ENCODE peak calls at places on chromosomes 7 and 10, in nine cellular contexts. One of them, this sample, is unnamed.

GRCh38 chr7:22920664-22921063 is 93.3 kb downstream of the HYCC1 start:
- DNase-seq in bronchial epithelial cell: peak
- DNase-seq in tibial artery: no peak
- DNase-seq in IMR-90: no peak
- DNase-seq in fibroblast of lung: peak
- DNase-seq in RWPE2: no peak
- DNase-seq in cardiac fibroblast: peak
- DNase-seq in foreskin fibroblast: peak
- DNase-seq in body of pancreas: no peak
- DNase-seq in this sample: peak

GRCh38 chr7:46386428-46387399 is 465.6 kb upstream of the IGFBP3 start:
- DNase-seq in bronchial epithelial cell: no peak
- DNase-seq in tibial artery: no peak
- DNase-seq in IMR-90: peak
- DNase-seq in fibroblast of lung: peak
- DNase-seq in RWPE2: no peak
- DNase-seq in cardiac fibroblast: peak
- DNase-seq in foreskin fibroblast: peak
- DNase-seq in body of pancreas: no peak
- DNase-seq in this sample: no peak

GRCh38 chr7:147510913-147511312 is 1079.7 kb upstream of the C7orf33 start:
- DNase-seq in bronchial epithelial cell: peak
- DNase-seq in tibial artery: no peak
- DNase-seq in IMR-90: peak
- DNase-seq in fibroblast of lung: peak
- DNase-seq in RWPE2: no peak
- DNase-seq in cardiac fibroblast: peak
- DNase-seq in foreskin fibroblast: peak
- DNase-seq in body of pancreas: no peak
- DNase-seq in this sample: peak

GRCh38 chr10:58994226-58995057 is 182.0 kb upstream of the PHYHIPL start:
- DNase-seq in bronchial epithelial cell: peak
- DNase-seq in tibial artery: no peak
- DNase-seq in IMR-90: no peak
- DNase-seq in fibroblast of lung: peak
- DNase-seq in RWPE2: no peak
- DNase-seq in cardiac fibroblast: peak
- DNase-seq in foreskin fibroblast: peak
- DNase-seq in body of pancreas: no peak
- DNase-seq in this sample: no peak

GRCh38 chr7:28358423-28358868 is 53.9 kb upstream of the CREB5 start:
- DNase-seq in bronchial epithelial cell: peak
- DNase-seq in tibial artery: no peak
- DNase-seq in IMR-90: peak
- DNase-seq in fibroblast of lung: peak
- DNase-seq in RWPE2: no peak
- DNase-seq in cardiac fibroblast: peak
- DNase-seq in foreskin fibroblast: peak
- DNase-seq in body of pancreas: no peak
- DNase-seq in this sample: peak

GRCh38 chr10:91210435-91210834 is 10.0 kb upstream of the PCGF5 start:
- DNase-seq in bronchial epithelial cell: no peak
- DNase-seq in tibial artery: no peak
- DNase-seq in IMR-90: no peak
- DNase-seq in fibroblast of lung: no peak
- DNase-seq in RWPE2: no peak
- DNase-seq in cardiac fibroblast: no peak
- DNase-seq in foreskin fibroblast: no peak
- DNase-seq in body of pancreas: peak
- DNase-seq in this sample: no peak

GRCh38 chr10:89283988-89284475 is 17.8 kb upstream of the IFIT2 start:
- DNase-seq in bronchial epithelial cell: peak
- DNase-seq in tibial artery: peak
- DNase-seq in IMR-90: peak
- DNase-seq in fibroblast of lung: peak
- DNase-seq in RWPE2: no peak
- DNase-seq in cardiac fibroblast: peak
- DNase-seq in foreskin fibroblast: peak
- DNase-seq in body of pancreas: peak
- DNase-seq in this sample: peak

GRCh38 chr10:62244785-62245595 is 23.7 kb downstream of the RTKN2 start:
- DNase-seq in bronchial epithelial cell: peak
- DNase-seq in tibial artery: no peak
- DNase-seq in IMR-90: peak
- DNase-seq in fibroblast of lung: peak
- DNase-seq in RWPE2: no peak
- DNase-seq in cardiac fibroblast: peak
- DNase-seq in foreskin fibroblast: peak
- DNase-seq in body of pancreas: peak
- DNase-seq in this sample: peak

GRCh38 chr10:118394557-118395194 is 52.6 kb upstream of the FAM204A start:
- DNase-seq in bronchial epithelial cell: no peak
- DNase-seq in tibial artery: no peak
- DNase-seq in IMR-90: no peak
- DNase-seq in fibroblast of lung: no peak
- DNase-seq in RWPE2: no peak
- DNase-seq in cardiac fibroblast: no peak
- DNase-seq in foreskin fibroblast: peak
- DNase-seq in body of pancreas: no peak
- DNase-seq in this sample: no peak

GRCh38 chr10:3817002-3817401 is 32.0 kb upstream of the KLF6 start:
- DNase-seq in bronchial epithelial cell: no peak
- DNase-seq in tibial artery: no peak
- DNase-seq in IMR-90: no peak
- DNase-seq in fibroblast of lung: no peak
- DNase-seq in RWPE2: no peak
- DNase-seq in cardiac fibroblast: no peak
- DNase-seq in foreskin fibroblast: no peak
- DNase-seq in body of pancreas: no peak
- DNase-seq in this sample: no peak

GRCh38 chr7:103685646-103686418 is 239.8 kb upstream of the SLC26A5 start:
- DNase-seq in bronchial epithelial cell: no peak
- DNase-seq in tibial artery: no peak
- DNase-seq in IMR-90: no peak
- DNase-seq in fibroblast of lung: no peak
- DNase-seq in RWPE2: no peak
- DNase-seq in cardiac fibroblast: no peak
- DNase-seq in foreskin fibroblast: no peak
- DNase-seq in body of pancreas: no peak
- DNase-seq in this sample: no peak

GRCh38 chr10:26697922-26698608 is 564 bp downstream of the PDSS1 start:
- DNase-seq in bronchial epithelial cell: no peak
- DNase-seq in tibial artery: no peak
- DNase-seq in IMR-90: no peak
- DNase-seq in fibroblast of lung: peak
- DNase-seq in RWPE2: no peak
- DNase-seq in cardiac fibroblast: peak
- DNase-seq in foreskin fibroblast: peak
- DNase-seq in body of pancreas: no peak
- DNase-seq in this sample: peak

GRCh38 chr7:114966156-114966555 is 44.3 kb downstream of the MDFIC start:
- DNase-seq in bronchial epithelial cell: no peak
- DNase-seq in tibial artery: no peak
- DNase-seq in IMR-90: no peak
- DNase-seq in fibroblast of lung: no peak
- DNase-seq in RWPE2: no peak
- DNase-seq in cardiac fibroblast: no peak
- DNase-seq in foreskin fibroblast: no peak
- DNase-seq in body of pancreas: no peak
- DNase-seq in this sample: no peak

GRCh38 chr10:131825960-131826650 is 74.7 kb upstream of the PPP2R2D start:
- DNase-seq in bronchial epithelial cell: no peak
- DNase-seq in tibial artery: peak
- DNase-seq in IMR-90: no peak
- DNase-seq in fibroblast of lung: no peak
- DNase-seq in RWPE2: peak
- DNase-seq in cardiac fibroblast: no peak
- DNase-seq in foreskin fibroblast: no peak
- DNase-seq in body of pancreas: no peak
- DNase-seq in this sample: no peak

GRCh38 chr7:1254281-1255082 is 21.8 kb downstream of the UNCX start:
- DNase-seq in bronchial epithelial cell: no peak
- DNase-seq in tibial artery: no peak
- DNase-seq in IMR-90: no peak
- DNase-seq in fibroblast of lung: no peak
- DNase-seq in RWPE2: no peak
- DNase-seq in cardiac fibroblast: no peak
- DNase-seq in foreskin fibroblast: no peak
- DNase-seq in body of pancreas: no peak
- DNase-seq in this sample: no peak

GRCh38 chr7:83267141-83267631 is 104.5 kb upstream of the PCLO start:
- DNase-seq in bronchial epithelial cell: no peak
- DNase-seq in tibial artery: no peak
- DNase-seq in IMR-90: no peak
- DNase-seq in fibroblast of lung: peak
- DNase-seq in RWPE2: no peak
- DNase-seq in cardiac fibroblast: peak
- DNase-seq in foreskin fibroblast: peak
- DNase-seq in body of pancreas: no peak
- DNase-seq in this sample: no peak

GRCh38 chr10:91614254-91614624 is 18.6 kb downstream of the PPP1R3C start:
- DNase-seq in bronchial epithelial cell: no peak
- DNase-seq in tibial artery: no peak
- DNase-seq in IMR-90: peak
- DNase-seq in fibroblast of lung: peak
- DNase-seq in RWPE2: no peak
- DNase-seq in cardiac fibroblast: peak
- DNase-seq in foreskin fibroblast: peak
- DNase-seq in body of pancreas: no peak
- DNase-seq in this sample: peak

GRCh38 chr7:74157605-74158004 is 16.6 kb upstream of the EIF4H start:
- DNase-seq in bronchial epithelial cell: no peak
- DNase-seq in tibial artery: no peak
- DNase-seq in IMR-90: no peak
- DNase-seq in fibroblast of lung: no peak
- DNase-seq in RWPE2: no peak
- DNase-seq in cardiac fibroblast: no peak
- DNase-seq in foreskin fibroblast: no peak
- DNase-seq in body of pancreas: no peak
- DNase-seq in this sample: no peak

GRCh38 chr7:12771378-12771877 is 84.0 kb downstream of the ARL4A start:
- DNase-seq in bronchial epithelial cell: no peak
- DNase-seq in tibial artery: no peak
- DNase-seq in IMR-90: peak
- DNase-seq in fibroblast of lung: peak
- DNase-seq in RWPE2: no peak
- DNase-seq in cardiac fibroblast: no peak
- DNase-seq in foreskin fibroblast: peak
- DNase-seq in body of pancreas: peak
- DNase-seq in this sample: peak

GRCh38 chr7:18458830-18459229 is 36.7 kb upstream of the HDAC9 start:
- DNase-seq in bronchial epithelial cell: no peak
- DNase-seq in tibial artery: no peak
- DNase-seq in IMR-90: no peak
- DNase-seq in fibroblast of lung: peak
- DNase-seq in RWPE2: no peak
- DNase-seq in cardiac fibroblast: peak
- DNase-seq in foreskin fibroblast: no peak
- DNase-seq in body of pancreas: no peak
- DNase-seq in this sample: peak

DNA sequence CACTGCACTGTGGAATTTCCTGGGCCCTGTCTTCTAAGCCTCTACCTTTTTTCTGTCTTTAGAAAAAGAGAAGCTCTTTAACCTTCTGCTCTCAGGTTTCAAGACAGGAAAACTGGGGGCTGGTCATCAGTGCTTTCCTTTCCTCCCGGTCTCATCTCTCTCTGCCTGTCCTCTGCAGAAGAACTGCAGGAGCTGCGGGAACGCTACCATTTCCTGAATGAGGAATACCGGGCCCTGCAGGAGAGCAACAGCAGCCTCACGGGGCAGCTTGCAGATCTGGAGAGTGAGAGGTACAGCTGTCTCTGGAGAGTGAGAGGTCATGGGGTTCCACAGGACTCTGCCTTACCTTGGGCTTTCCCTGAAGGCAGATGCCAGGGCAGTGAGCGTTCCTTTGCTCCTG is 12.7 kb downstream of the CCDC136 start:
- DNase-seq in bronchial epithelial cell: no peak
- DNase-seq in tibial artery: no peak
- DNase-seq in IMR-90: no peak
- DNase-seq in fibroblast of lung: no peak
- DNase-seq in RWPE2: no peak
- DNase-seq in cardiac fibroblast: no peak
- DNase-seq in foreskin fibroblast: no peak
- DNase-seq in body of pancreas: no peak
- DNase-seq in this sample: no peak
- H3K4me3 ChIP-seq in bronchial epithelial cell: no peak
- H3K4me3 ChIP-seq in tibial artery: no peak
- H3K4me3 ChIP-seq in IMR-90: no peak
- H3K4me3 ChIP-seq in fibroblast of lung: no peak
- H3K4me3 ChIP-seq in RWPE2: no peak
- H3K4me3 ChIP-seq in cardiac fibroblast: no peak
- H3K4me3 ChIP-seq in foreskin fibroblast: no peak
- H3K4me3 ChIP-seq in body of pancreas: no peak
- H3K4me3 ChIP-seq in this sample: no peak

GRCh38 chr10:103542764-103543616 is 49.5 kb downstream of the NEURL1 start:
- DNase-seq in bronchial epithelial cell: peak
- DNase-seq in tibial artery: peak
- DNase-seq in IMR-90: peak
- DNase-seq in fibroblast of lung: peak
- DNase-seq in RWPE2: peak
- DNase-seq in cardiac fibroblast: peak
- DNase-seq in foreskin fibroblast: peak
- DNase-seq in body of pancreas: peak
- DNase-seq in this sample: peak
- H3K4me3 ChIP-seq in bronchial epithelial cell: no peak
- H3K4me3 ChIP-seq in tibial artery: peak
- H3K4me3 ChIP-seq in IMR-90: peak
- H3K4me3 ChIP-seq in fibroblast of lung: peak
- H3K4me3 ChIP-seq in RWPE2: no peak
- H3K4me3 ChIP-seq in cardiac fibroblast: peak
- H3K4me3 ChIP-seq in foreskin fibroblast: peak
- H3K4me3 ChIP-seq in body of pancreas: no peak
- H3K4me3 ChIP-seq in this sample: no peak

DNA sequence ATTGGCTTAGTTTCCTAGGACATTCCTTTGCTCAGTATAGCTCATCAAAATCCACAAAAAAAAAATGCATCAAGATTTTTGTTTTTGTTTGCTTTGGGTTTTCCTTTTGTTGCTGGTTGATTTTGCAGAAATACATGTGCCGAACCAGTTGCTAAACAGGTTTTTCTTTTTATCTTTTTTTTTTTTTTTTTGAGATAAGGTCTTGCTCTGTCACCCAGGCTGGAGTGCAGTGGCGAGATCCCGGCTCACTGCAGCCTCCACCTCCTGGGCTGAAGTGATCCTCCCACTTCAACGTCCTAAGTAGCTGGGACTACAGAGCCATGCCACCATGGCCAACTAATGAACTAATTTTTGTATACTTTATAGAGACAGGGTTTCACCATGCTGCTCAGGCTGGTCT is 8.3 kb downstream of the CSTF2T start:
- DNase-seq in bronchial epithelial cell: no peak
- DNase-seq in tibial artery: no peak
- DNase-seq in IMR-90: no peak
- DNase-seq in fibroblast of lung: no peak
- DNase-seq in RWPE2: no peak
- DNase-seq in cardiac fibroblast: no peak
- DNase-seq in foreskin fibroblast: no peak
- DNase-seq in body of pancreas: peak
- DNase-seq in this sample: no peak
- H3K4me3 ChIP-seq in bronchial epithelial cell: no peak
- H3K4me3 ChIP-seq in tibial artery: no peak
- H3K4me3 ChIP-seq in IMR-90: no peak
- H3K4me3 ChIP-seq in fibroblast of lung: no peak
- H3K4me3 ChIP-seq in RWPE2: no peak
- H3K4me3 ChIP-seq in cardiac fibroblast: no peak
- H3K4me3 ChIP-seq in foreskin fibroblast: no peak
- H3K4me3 ChIP-seq in body of pancreas: no peak
- H3K4me3 ChIP-seq in this sample: no peak

GRCh38 chr7:47711776-47712175 is 129.9 kb upstream of the TNS3 start:
- DNase-seq in bronchial epithelial cell: no peak
- DNase-seq in tibial artery: no peak
- DNase-seq in IMR-90: no peak
- DNase-seq in fibroblast of lung: no peak
- DNase-seq in RWPE2: no peak
- DNase-seq in cardiac fibroblast: no peak
- DNase-seq in foreskin fibroblast: no peak
- DNase-seq in body of pancreas: no peak
- DNase-seq in this sample: no peak
- H3K4me3 ChIP-seq in bronchial epithelial cell: no peak
- H3K4me3 ChIP-seq in tibial artery: no peak
- H3K4me3 ChIP-seq in IMR-90: no peak
- H3K4me3 ChIP-seq in fibroblast of lung: no peak
- H3K4me3 ChIP-seq in RWPE2: no peak
- H3K4me3 ChIP-seq in cardiac fibroblast: no peak
- H3K4me3 ChIP-seq in foreskin fibroblast: no peak
- H3K4me3 ChIP-seq in body of pancreas: no peak
- H3K4me3 ChIP-seq in this sample: no peak

This sample was measured in mammary epithelial cell.